ENCODE peak calls at places on chromosomes 2 and 18, in four cellular contexts. J is PC-9; E is lower lobe of right lung; P is stimulated activated CD4-positive, alpha-beta T cell treated with anti-CD3 and anti-CD28 coated beads, Interleukin-12 subunit alpha, Interleukin-12 subunit beta, amount 100 ng/mL, for 4 hours. N is an unnamed sample.

GRCh38 chr2:235493775-235494715 is at the start of gene AGAP1:
- DNase-seq in P (peak), J (peak), E (peak), N (peak)

GRCh38 chr2:19674051-19675002 is 227.5 kb downstream of the TTC32 start:
- DNase-seq in J (no peak), P (no peak), E (no peak), N (no peak)

GRCh38 chr2:70104231-70105111 is 17.2 kb downstream of the PCBP1 start:
- DNase-seq in J (no peak), E (no peak), P (no peak), N (no peak)

GRCh38 chr2:39688181-39688580 is 22.5 kb downstream of the TMEM178A start:
- DNase-seq in J (no peak), E (no peak), P (no peak), N (no peak)

GRCh38 chr18:23504720-23505119 is 1.4 kb downstream of the RMC1 start:
- DNase-seq in E (no peak), P (no peak), J (no peak), N (no peak)

GRCh38 chr18:11405804-11406203 is 203.6 kb upstream of the SLC35G4 start:
- DNase-seq in J (no peak), E (no peak), P (no peak), N (no peak)

GRCh38 chr18:48889115-48889941 is 61.4 kb downstream of the SMAD7 start:
- DNase-seq in E (no peak), P (no peak), J (no peak), N (peak)

GRCh38 chr2:132876745-132877391 is 206.9 kb upstream of the LYPD1 start:
- DNase-seq in E (no peak), J (no peak), P (no peak), N (no peak)

GRCh38 chr2:37829202-37829601 is 95.9 kb upstream of the RMDN2 start:
- DNase-seq in E (peak), J (no peak), P (no peak), N (no peak)

GRCh38 chr2:62344472-62344871 is 148.6 kb downstream of the B3GNT2 start:
- DNase-seq in E (no peak), J (no peak), P (no peak), N (no peak)

GRCh38 chr2:37985333-37985732 is 60.2 kb downstream of the RMDN2 start:
- DNase-seq in J (no peak), E (no peak), P (no peak), N (no peak)

GRCh38 chr2:151271824-151272223 is 10.2 kb upstream of the RBM43 start:
- DNase-seq in P (no peak), J (no peak), E (no peak), N (no peak)

GRCh38 chr2:2787301-2787907 is 456.3 kb upstream of the MYT1L start:
- DNase-seq in P (no peak), J (no peak), E (no peak), N (no peak)

GRCh38 chr2:6027066-6027465 is 334.9 kb downstream of the SOX11 start:
- DNase-seq in J (no peak), E (no peak), P (no peak), N (no peak)

GRCh38 chr2:102057502-102058292 is 65.9 kb downstream of the IL1R2 start:
- DNase-seq in J (no peak), E (no peak), P (no peak), N (no peak)

GRCh38 chr18:34158881-34159690 is 65.6 kb downstream of the NOL4 start:
- DNase-seq in J (no peak), E (peak), P (no peak), N (peak)

GRCh38 chr2:164745012-164745797 is 96.4 kb downstream of the COBLL1 start:
- DNase-seq in P (no peak), E (no peak), J (no peak), N (no peak)

GRCh38 chr18:77124452-77124922 is 8.1 kb downstream of the MBP start:
- DNase-seq in E (no peak), P (peak), J (no peak), N (peak)

GRCh38 chr18:13810950-13811485 is 12.9 kb upstream of the MC5R start:
- DNase-seq in J (no peak), E (no peak), P (no peak), N (no peak)

GRCh38 chr2:146412625-146413024 is 1432.2 kb upstream of the ACVR2A start:
- DNase-seq in J (no peak), P (no peak), E (no peak), N (no peak)

GRCh38 chr2:113273031-113273551 is 5.6 kb downstream of the PAX8 start:
- DNase-seq in P (no peak), E (no peak), J (no peak), N (no peak)

GRCh38 chr18:45526120-45526841 is 89.0 kb upstream of the SLC14A2 start:
- DNase-seq in P (no peak), E (no peak), J (no peak), N (no peak)

GRCh38 chr18:22829781-22830180 is 103.3 kb upstream of the RBBP8 start:
- DNase-seq in E (no peak), P (no peak), J (no peak), N (no peak)

GRCh38 chr2:10810175-10811161 is 2.1 kb downstream of the PDIA6 start:
- DNase-seq in J (no peak), E (no peak), P (no peak), N (no peak)

GRCh38 chr18:64202836-64203235 is 53.9 kb upstream of the LINC00305 start:
- DNase-seq in E (no peak), J (peak), P (no peak), N (no peak)

GRCh38 chr2:6773007-6773693 is 92.6 kb downstream of the CMPK2 start:
- DNase-seq in P (peak), J (peak), E (peak), N (peak)

GRCh38 chr2:157261199-157261782 is 3.8 kb downstream of the GALNT5 start:
- DNase-seq in J (peak), P (peak), E (no peak), N (peak)

GRCh38 chr18:58263055-58263732 is 219.2 kb downstream of the NEDD4L start:
- DNase-seq in P (no peak), J (peak), E (no peak), N (no peak)

GRCh38 chr2:120354935-120355845 is 9.3 kb downstream of the INHBB start:
- DNase-seq in J (no peak), E (no peak), P (no peak), N (no peak)

GRCh38 chr18:11807233-11807632 is 44.0 kb upstream of the CHMP1B start:
- DNase-seq in E (no peak), P (no peak), J (peak), N (no peak)

GRCh38 chr2:200862532-200863000 is 1.9 kb downstream of the CLK1 start:
- DNase-seq in E (no peak), P (peak), J (no peak), N (no peak)